ENCODE peak calls at places on chromosomes 16 and 17, in four cellular contexts. One of them, this sample, is unnamed.
A peak's percentile ranks its signal among the peaks of the same experiment; 100 is the strongest.

GRCh38 chr16:52050418-52050817 is 496.5 kb downstream of the TOX3 start:
- DNase-seq in type B pancreatic cell: no peak
- DNase-seq in choroid plexus epithelial cell: peak; percentile 2
- DNase-seq in AG10803: no peak
- DNase-seq in this sample: no peak

GRCh38 chr17:33053641-33054040 is 62.0 kb downstream of the SPACA3 start:
- DNase-seq in type B pancreatic cell: no peak
- DNase-seq in choroid plexus epithelial cell: no peak
- DNase-seq in AG10803: no peak
- DNase-seq in this sample: no peak

GRCh38 chr16:84029297-84030096 is 13.1 kb downstream of the SLC38A8 start:
- DNase-seq in type B pancreatic cell: no peak
- DNase-seq in choroid plexus epithelial cell: no peak
- DNase-seq in AG10803: no peak
- DNase-seq in this sample: no peak

GRCh38 chr17:63247706-63248105 is 198.4 kb downstream of the CYB561 start:
- DNase-seq in type B pancreatic cell: no peak
- DNase-seq in choroid plexus epithelial cell: peak; percentile 13
- DNase-seq in AG10803: peak; percentile 28
- DNase-seq in this sample: peak; percentile 35

GRCh38 chr16:57619606-57620315 is 8.7 kb upstream of the ADGRG1 start:
- DNase-seq in type B pancreatic cell: no peak
- DNase-seq in choroid plexus epithelial cell: no peak
- DNase-seq in AG10803: no peak
- DNase-seq in this sample: no peak

GRCh38 chr16:54275956-54276355 is 10.6 kb downstream of the IRX3 start:
- DNase-seq in type B pancreatic cell: no peak
- DNase-seq in choroid plexus epithelial cell: no peak
- DNase-seq in AG10803: no peak
- DNase-seq in this sample: no peak

GRCh38 chr16:58393138-58393504 is 850 bp downstream of the GINS3 start:
- DNase-seq in type B pancreatic cell: no peak
- DNase-seq in choroid plexus epithelial cell: peak; percentile 14
- DNase-seq in AG10803: peak; percentile 16
- DNase-seq in this sample: no peak

GRCh38 chr16:89343501-89344291 is 126.2 kb downstream of the ZNF778 start:
- DNase-seq in type B pancreatic cell: no peak
- DNase-seq in choroid plexus epithelial cell: no peak
- DNase-seq in AG10803: peak; percentile 44
- DNase-seq in this sample: peak; percentile 53

GRCh38 chr16:85615852-85616607 is 2.9 kb downstream of the GSE1 start:
- DNase-seq in type B pancreatic cell: peak; percentile 87
- DNase-seq in choroid plexus epithelial cell: peak; percentile 86
- DNase-seq in AG10803: peak; percentile 74
- DNase-seq in this sample: peak; percentile 50
- TF ChIP-seq CTCF in type B pancreatic cell: peak; percentile 96
- TF ChIP-seq CTCF in choroid plexus epithelial cell: peak; percentile 97
- TF ChIP-seq CTCF in AG10803: peak; percentile 93
- TF ChIP-seq CTCF in this sample: peak; percentile 97

DNA sequence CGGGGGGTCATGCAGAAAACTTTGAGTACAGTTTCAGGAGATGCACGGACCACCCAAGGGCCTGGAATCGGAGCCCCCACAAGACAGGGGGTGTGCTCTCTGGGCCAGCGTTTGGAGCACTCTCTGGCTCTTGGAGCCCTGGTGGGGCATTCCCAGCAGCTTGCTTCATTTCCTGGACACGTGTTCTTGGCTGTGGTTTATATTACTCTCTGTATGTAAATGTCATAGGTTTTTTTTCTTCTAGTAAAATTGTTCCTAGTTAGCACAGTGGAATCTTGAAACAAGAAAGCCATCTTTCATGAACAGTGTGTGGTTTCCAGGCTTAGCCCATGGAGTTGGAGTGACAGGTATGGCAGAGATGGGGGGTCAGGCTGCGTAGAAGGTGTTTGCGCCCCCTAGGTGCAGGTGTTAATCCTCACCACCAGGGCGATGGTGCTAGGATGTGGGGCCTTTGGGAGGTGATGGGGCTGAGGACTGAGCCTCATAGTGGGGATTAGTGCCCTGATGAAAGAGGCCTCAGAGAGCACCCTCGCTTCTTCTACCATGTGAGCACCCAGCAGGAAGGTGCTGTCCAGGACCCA is 79.8 kb downstream of the JPH3 start:
- DNase-seq in type B pancreatic cell: no peak
- DNase-seq in choroid plexus epithelial cell: peak; percentile 83
- DNase-seq in AG10803: peak; percentile 72
- DNase-seq in this sample: peak; percentile 55
- TF ChIP-seq CTCF in type B pancreatic cell: peak; percentile 40
- TF ChIP-seq CTCF in choroid plexus epithelial cell: peak; percentile 55
- TF ChIP-seq CTCF in AG10803: peak; percentile 47
- TF ChIP-seq CTCF in this sample: peak; percentile 71

GRCh38 chr17:66855204-66855603 is 20.3 kb downstream of the CACNG5 start:
- DNase-seq in type B pancreatic cell: no peak
- DNase-seq in choroid plexus epithelial cell: no peak
- DNase-seq in AG10803: no peak
- DNase-seq in this sample: no peak
- TF ChIP-seq CTCF in type B pancreatic cell: peak; percentile 51
- TF ChIP-seq CTCF in choroid plexus epithelial cell: peak; percentile 18
- TF ChIP-seq CTCF in AG10803: peak; percentile 24
- TF ChIP-seq CTCF in this sample: peak; percentile 76

GRCh38 chr17:79659376-79659775 is 48.5 kb upstream of the RBFOX3 start:
- DNase-seq in type B pancreatic cell: peak; percentile 15
- DNase-seq in choroid plexus epithelial cell: no peak
- DNase-seq in AG10803: no peak
- DNase-seq in this sample: no peak

GRCh38 chr17:79657861-79658810 is 47.3 kb upstream of the RBFOX3 start:
- DNase-seq in type B pancreatic cell: peak; percentile 48
- DNase-seq in choroid plexus epithelial cell: no peak
- DNase-seq in AG10803: no peak
- DNase-seq in this sample: no peak

GRCh38 chr17:79661292-79662041 is 50.6 kb upstream of the RBFOX3 start:
- DNase-seq in type B pancreatic cell: no peak
- DNase-seq in choroid plexus epithelial cell: no peak
- DNase-seq in AG10803: no peak
- DNase-seq in this sample: no peak

GRCh38 chr17:79657036-79657435 is 46.2 kb upstream of the RBFOX3 start:
- DNase-seq in type B pancreatic cell: peak; percentile 18
- DNase-seq in choroid plexus epithelial cell: no peak
- DNase-seq in AG10803: no peak
- DNase-seq in this sample: no peak

DNA sequence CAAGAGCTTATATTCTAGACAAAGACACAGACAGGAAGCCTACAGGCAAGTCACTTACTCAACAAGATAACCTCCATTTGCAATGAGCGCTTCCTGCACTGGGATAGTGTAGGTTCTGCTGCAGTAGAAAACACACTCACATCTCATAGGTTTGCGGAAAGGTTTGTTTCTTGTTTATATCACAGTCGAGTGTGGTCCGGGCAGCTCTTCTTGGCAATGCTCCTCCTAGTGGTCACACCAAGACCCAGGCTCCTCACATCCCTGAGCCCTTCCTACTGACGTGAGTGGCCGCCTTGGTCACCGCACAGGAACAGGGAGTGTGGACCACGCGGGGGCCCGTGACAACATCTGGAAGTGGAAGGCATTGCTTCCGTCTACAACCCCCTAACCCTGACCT is 48.0 kb upstream of the RBFOX3 start:
- DNase-seq in type B pancreatic cell: peak; percentile 60
- DNase-seq in choroid plexus epithelial cell: peak; percentile 48
- DNase-seq in AG10803: peak; percentile 4
- DNase-seq in this sample: peak; percentile 5
- TF ChIP-seq CTCF in type B pancreatic cell: peak; percentile 78
- TF ChIP-seq CTCF in choroid plexus epithelial cell: peak; percentile 61
- TF ChIP-seq CTCF in AG10803: peak; percentile 34
- TF ChIP-seq CTCF in this sample: peak; percentile 69

DNA sequence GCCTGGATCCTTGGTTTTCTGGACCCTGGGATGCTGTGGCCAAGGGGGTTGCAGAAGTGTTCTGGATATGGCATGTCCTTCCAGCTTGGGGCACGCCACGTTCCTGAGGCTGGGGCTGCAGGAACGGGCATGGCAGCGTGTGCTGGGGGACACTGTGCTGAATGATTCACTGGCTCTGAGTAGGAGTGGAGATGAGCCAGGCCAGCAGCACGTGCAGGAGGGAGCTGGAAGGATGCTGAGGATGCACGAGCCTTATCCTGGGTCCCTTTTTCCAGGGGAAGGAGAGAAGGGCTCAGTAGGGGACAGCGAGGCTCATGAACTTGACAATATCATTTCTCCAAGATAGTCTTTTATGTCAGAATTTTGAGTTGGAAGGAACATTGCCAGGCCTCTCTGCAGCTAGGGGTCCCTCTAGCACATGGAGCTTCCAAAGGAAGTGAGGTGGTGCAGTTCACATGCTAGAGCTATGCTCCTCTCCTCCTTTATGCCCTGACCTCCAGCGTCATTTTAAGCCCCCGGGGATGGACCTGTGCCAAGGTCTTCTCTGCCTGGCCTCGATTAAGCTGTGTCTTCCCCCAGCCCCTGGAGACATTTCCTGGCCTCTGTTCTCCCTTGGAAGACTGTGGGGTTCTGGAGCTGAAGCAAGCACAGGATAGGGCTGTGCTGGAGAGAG is 125.9 kb downstream of the OR1D5 start:
- DNase-seq in type B pancreatic cell: no peak
- DNase-seq in choroid plexus epithelial cell: peak; percentile 23
- DNase-seq in AG10803: no peak
- DNase-seq in this sample: peak; percentile 38
- TF ChIP-seq CTCF in type B pancreatic cell: no peak
- TF ChIP-seq CTCF in choroid plexus epithelial cell: peak; percentile 54
- TF ChIP-seq CTCF in AG10803: no peak
- TF ChIP-seq CTCF in this sample: peak; percentile 47

GRCh38 chr16:23082161-23082788 is 67.0 kb downstream of the USP31 start:
- DNase-seq in type B pancreatic cell: no peak
- DNase-seq in choroid plexus epithelial cell: no peak
- DNase-seq in AG10803: peak; percentile 56
- DNase-seq in this sample: no peak
- TF ChIP-seq CTCF in type B pancreatic cell: no peak
- TF ChIP-seq CTCF in choroid plexus epithelial cell: no peak
- TF ChIP-seq CTCF in AG10803: peak; percentile 14
- TF ChIP-seq CTCF in this sample: no peak

GRCh38 chr16:73483934-73484712 is 436.2 kb upstream of the ZFHX3 start:
- DNase-seq in type B pancreatic cell: no peak
- DNase-seq in choroid plexus epithelial cell: no peak
- DNase-seq in AG10803: no peak
- DNase-seq in this sample: no peak

GRCh38 chr16:73483076-73483791 is 435.3 kb upstream of the ZFHX3 start:
- DNase-seq in type B pancreatic cell: no peak
- DNase-seq in choroid plexus epithelial cell: no peak
- DNase-seq in AG10803: no peak
- DNase-seq in this sample: no peak

DNA sequence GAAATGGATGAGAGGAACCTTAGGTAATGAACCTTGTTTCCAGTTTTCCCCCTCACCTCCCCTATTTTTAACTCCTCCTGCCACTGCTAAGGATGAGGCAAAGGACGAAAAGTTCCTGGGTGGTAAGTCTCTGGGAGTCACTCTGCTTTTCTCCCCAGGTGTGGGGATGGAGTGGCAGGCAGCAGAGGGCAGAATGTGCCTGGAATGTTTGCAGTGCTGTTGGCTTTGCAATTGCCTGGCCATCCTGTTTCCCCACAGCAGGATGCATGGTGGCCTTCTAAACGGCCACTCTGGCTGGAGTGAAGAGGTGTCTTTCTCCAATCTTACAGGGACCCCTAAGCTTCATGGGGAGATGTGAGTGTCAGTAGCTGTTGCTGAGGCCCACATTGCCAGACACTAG is 432.5 kb upstream of the ZFHX3 start:
- DNase-seq in type B pancreatic cell: no peak
- DNase-seq in choroid plexus epithelial cell: no peak
- DNase-seq in AG10803: no peak
- DNase-seq in this sample: no peak
- TF ChIP-seq CTCF in type B pancreatic cell: no peak
- TF ChIP-seq CTCF in choroid plexus epithelial cell: no peak
- TF ChIP-seq CTCF in AG10803: no peak
- TF ChIP-seq CTCF in this sample: no peak

GRCh38 chr17:67202503-67202902 is 42.5 kb downstream of the HELZ start:
- DNase-seq in type B pancreatic cell: no peak
- DNase-seq in choroid plexus epithelial cell: no peak
- DNase-seq in AG10803: no peak
- DNase-seq in this sample: no peak

GRCh38 chr17:67198131-67198530 is 46.9 kb downstream of the HELZ start:
- DNase-seq in type B pancreatic cell: no peak
- DNase-seq in choroid plexus epithelial cell: no peak
- DNase-seq in AG10803: no peak
- DNase-seq in this sample: no peak

GRCh38 chr17:67196422-67196821 is 48.6 kb downstream of the HELZ start:
- DNase-seq in type B pancreatic cell: no peak
- DNase-seq in choroid plexus epithelial cell: no peak
- DNase-seq in AG10803: no peak
- DNase-seq in this sample: no peak

GRCh38 chr17:67203818-67204217 is 41.2 kb downstream of the HELZ start:
- DNase-seq in type B pancreatic cell: no peak
- DNase-seq in choroid plexus epithelial cell: no peak
- DNase-seq in AG10803: no peak
- DNase-seq in this sample: no peak

GRCh38 chr17:67200727-67201301 is 44.2 kb downstream of the HELZ start:
- DNase-seq in type B pancreatic cell: no peak
- DNase-seq in choroid plexus epithelial cell: peak; percentile 35
- DNase-seq in AG10803: no peak
- DNase-seq in this sample: no peak
- TF ChIP-seq CTCF in type B pancreatic cell: peak; percentile 73
- TF ChIP-seq CTCF in choroid plexus epithelial cell: peak; percentile 65
- TF ChIP-seq CTCF in AG10803: peak; percentile 57
- TF ChIP-seq CTCF in this sample: peak; percentile 75

GRCh38 chr16:20004931-20005330 is 68.8 kb downstream of the GPR139 start:
- DNase-seq in type B pancreatic cell: no peak
- DNase-seq in choroid plexus epithelial cell: no peak
- DNase-seq in AG10803: no peak
- DNase-seq in this sample: no peak
- TF ChIP-seq CTCF in type B pancreatic cell: peak; percentile 44
- TF ChIP-seq CTCF in choroid plexus epithelial cell: no peak
- TF ChIP-seq CTCF in AG10803: no peak
- TF ChIP-seq CTCF in this sample: peak; percentile 7

DNA sequence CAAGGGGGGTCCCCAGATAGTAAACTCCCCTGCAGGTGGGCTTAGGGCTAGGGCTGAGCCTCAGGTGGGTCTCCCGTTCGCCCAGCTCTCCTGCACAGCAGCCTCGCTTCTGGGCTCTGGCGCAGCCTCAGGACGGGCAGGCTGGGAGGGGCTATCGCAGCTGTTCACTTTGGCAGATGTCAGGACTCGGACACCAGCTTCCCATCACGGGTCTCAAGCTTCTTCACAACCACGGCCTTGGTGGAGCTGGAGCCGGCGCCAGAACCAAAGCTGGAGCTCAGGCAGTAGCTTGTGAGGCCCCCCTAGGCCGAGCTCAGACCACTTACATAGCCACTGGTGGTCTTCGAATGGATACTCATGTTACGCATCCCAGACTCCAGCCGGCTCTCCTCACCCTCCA is 26.0 kb downstream of the CLEC3A start:
- DNase-seq in type B pancreatic cell: no peak
- DNase-seq in choroid plexus epithelial cell: no peak
- DNase-seq in AG10803: no peak
- DNase-seq in this sample: no peak
- TF ChIP-seq CTCF in type B pancreatic cell: no peak
- TF ChIP-seq CTCF in choroid plexus epithelial cell: no peak
- TF ChIP-seq CTCF in AG10803: no peak
- TF ChIP-seq CTCF in this sample: no peak